ENCODE peak calls at places on chromosomes 3 and 15, in five cellular contexts. Q is WTC11, K is K562, T is GM12878, Y is HepG2. S is an unnamed sample.

GRCh38 chr15:51861557-51862350 is 32.3 kb downstream of the TMOD3 start:
- DNase-seq in Q (no peak), K (no peak), T (no peak), Y (no peak), S (no peak)

GRCh38 chr3:97871206-97871605 is 49.4 kb downstream of the CRYBG3 start:
- DNase-seq in Q (no peak), K (no peak), T (no peak), Y (no peak), S (no peak)

GRCh38 chr3:20076296-20076997 is 36.2 kb downstream of the KAT2B start:
- DNase-seq in Q (no peak), K (no peak), T (no peak), Y (no peak), S (no peak)

GRCh38 chr3:178583963-178584575 is 47.8 kb downstream of the KCNMB2 start:
- DNase-seq in Q (no peak), K (no peak), T (no peak), Y (no peak), S (no peak)

GRCh38 chr3:70980646-70981031 is 602.9 kb downstream of the FOXP1 start:
- DNase-seq in Q (no peak), K (no peak), T (no peak), Y (no peak), S (no peak)

GRCh38 chr3:57261929-57262328 is 30.6 kb downstream of the ASB14 start:
- DNase-seq in Q (no peak), K (no peak), T (no peak), Y (no peak), S (no peak)

GRCh38 chr3:170056710-170057454 is 19.1 kb downstream of the GPR160 start:
- DNase-seq in Q (no peak), K (no peak), T (peak; percentile 84), Y (no peak), S (no peak)

GRCh38 chr3:127459891-127460290 is 130.6 kb downstream of the TPRA1 start:
- DNase-seq in Q (no peak), K (no peak), T (no peak), Y (no peak), S (no peak)

GRCh38 chr3:133820129-133820528 is 14.5 kb downstream of the SRPRB start:
- DNase-seq in Q (no peak), K (no peak), T (no peak), Y (no peak), S (no peak)

GRCh38 chr3:119579366-119580147 is at the start of gene ADPRH:
- DNase-seq in Q (peak; percentile 78), K (peak; percentile 74), T (no peak), Y (no peak), S (peak; percentile 88)

GRCh38 chr3:165254812-165255211 is 58.6 kb upstream of the SLITRK3 start:
- DNase-seq in Q (no peak), K (no peak), T (no peak), Y (peak; percentile 16), S (no peak)

GRCh38 chr15:60006203-60006782 is 2.2 kb downstream of the FOXB1 start:
- DNase-seq in Q (peak; percentile 88), K (peak; percentile 56), T (no peak), Y (no peak), S (peak; percentile 85)

GRCh38 chr3:141680620-141681389 is 57.3 kb upstream of the RNF7 start:
- DNase-seq in Q (peak; percentile 29), K (no peak), T (no peak), Y (no peak), S (peak; percentile 13)

GRCh38 chr15:75043509-75044257 is 20.3 kb downstream of the PPCDC start:
- DNase-seq in Q (no peak), K (peak; percentile 91), T (peak; percentile 93), Y (peak; percentile 96), S (no peak)

GRCh38 chr3:71659758-71660666 is 65.2 kb downstream of the EIF4E3 start:
- DNase-seq in Q (no peak), K (no peak), T (no peak), Y (no peak), S (no peak)

GRCh38 chr15:90460142-90460824 is 69.4 kb upstream of the CRTC3 start:
- DNase-seq in Q (no peak), K (no peak), T (no peak), Y (peak; percentile 42), S (no peak)

GRCh38 chr15:100340721-100341661 is 784 bp downstream of the ADAMTS17 start:
- DNase-seq in Q (peak; percentile 41), K (no peak), T (no peak), Y (no peak), S (no peak)

GRCh38 chr15:74543583-74543982 is 2.6 kb downstream of the ARID3B start:
- DNase-seq in Q (no peak), K (no peak), T (no peak), Y (no peak), S (no peak)

GRCh38 chr15:71532994-71533393 is 277.4 kb upstream of the NR2E3 start:
- DNase-seq in Q (peak; percentile 32), K (peak; percentile 49), T (no peak), Y (peak; percentile 5), S (peak; percentile 27)

GRCh38 chr3:126956361-126956760 is 26.6 kb upstream of the PLXNA1 start:
- DNase-seq in Q (no peak), K (no peak), T (no peak), Y (no peak), S (no peak)

GRCh38 chr15:34837246-34838016 is 42.1 kb upstream of the ACTC1 start:
- DNase-seq in Q (no peak), K (peak; percentile 19), T (no peak), Y (no peak), S (no peak)

GRCh38 chr15:51224428-51224827 is 114.0 kb downstream of the CYP19A1 start:
- DNase-seq in Q (no peak), K (no peak), T (no peak), Y (no peak), S (no peak)

GRCh38 chr3:179991877-179992276 is 44.9 kb downstream of the PEX5L start:
- DNase-seq in Q (no peak), K (no peak), T (no peak), Y (no peak), S (no peak)

GRCh38 chr15:99109555-99110021 is 4.7 kb downstream of the SYNM start:
- DNase-seq in Q (no peak), K (no peak), T (peak; percentile 48), Y (no peak), S (no peak)
- TF ChIP-seq ATF2 in Q (no peak), K (no peak), T (no peak), Y (no peak), S (no peak)

DNA sequence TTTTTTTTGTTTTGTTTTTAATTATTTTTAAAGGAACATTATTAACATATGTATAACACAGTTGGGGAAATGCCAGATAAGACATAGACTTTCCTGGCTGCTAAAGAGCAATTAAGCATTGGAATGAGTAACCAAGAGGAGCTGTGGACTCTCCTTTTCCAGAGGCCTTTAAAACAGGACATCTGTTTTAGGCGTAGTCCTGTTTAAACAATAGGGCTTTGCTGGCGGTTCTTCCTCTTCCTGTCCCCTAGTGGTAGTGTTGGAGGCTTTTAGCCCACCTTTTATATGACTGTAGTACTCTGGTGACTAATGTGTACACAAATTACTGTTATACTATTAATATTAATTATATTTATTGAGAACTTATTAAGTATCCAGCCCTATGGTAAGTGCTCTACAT is 81.9 kb downstream of the PPARG start:
- DNase-seq in Q (no peak), K (no peak), T (no peak), Y (peak; percentile 37), S (no peak)
- TF ChIP-seq ATF2 in Q (no peak), K (no peak), T (no peak), Y (no peak), S (no peak)

DNA sequence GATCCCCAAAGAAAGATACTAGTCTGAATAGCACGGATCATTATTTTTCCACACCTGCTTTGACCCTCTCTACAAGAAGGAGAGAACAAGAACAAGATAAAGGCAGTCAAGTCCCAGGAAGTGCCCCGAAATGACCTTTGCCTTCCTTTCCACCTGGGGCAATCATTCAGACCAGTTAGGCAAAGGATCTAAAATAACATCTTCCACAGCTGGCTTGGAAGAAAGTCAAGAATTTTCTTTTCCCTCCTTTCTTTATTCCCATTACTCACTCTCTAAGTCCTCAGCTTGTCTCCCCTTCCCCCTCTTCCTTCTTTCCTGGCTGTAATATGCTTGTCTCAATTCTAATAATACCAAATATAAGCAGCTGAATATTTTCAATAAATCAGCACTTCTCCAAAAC is 62.6 kb downstream of the FMN1 start:
- DNase-seq in Q (no peak), K (no peak), T (no peak), Y (no peak), S (no peak)
- TF ChIP-seq ATF2 in Q (no peak), K (no peak), T (no peak), Y (no peak), S (no peak)

GRCh38 chr15:62708470-62708869 is 334.1 kb upstream of the TPM1 start:
- DNase-seq in Q (no peak), K (no peak), T (no peak), Y (no peak), S (no peak)
- TF ChIP-seq ATF2 in Q (no peak), K (no peak), T (no peak), Y (no peak), S (no peak)

GRCh38 chr15:30923429-30923828 is 19.7 kb downstream of the FAN1 start:
- DNase-seq in Q (no peak), K (no peak), T (no peak), Y (no peak), S (no peak)

GRCh38 chr15:30922469-30923311 is 19.0 kb downstream of the FAN1 start:
- DNase-seq in Q (peak; percentile 40), K (no peak), T (no peak), Y (peak; percentile 12), S (peak; percentile 58)

GRCh38 chr15:30925686-30926085 is 22.0 kb downstream of the FAN1 start:
- DNase-seq in Q (no peak), K (no peak), T (no peak), Y (no peak), S (no peak)

GRCh38 chr15:30926161-30926560 is 22.4 kb downstream of the FAN1 start:
- DNase-seq in Q (no peak), K (no peak), T (no peak), Y (no peak), S (no peak)

GRCh38 chr15:30924353-30924752 is 20.6 kb downstream of the FAN1 start:
- DNase-seq in Q (no peak), K (no peak), T (no peak), Y (no peak), S (no peak)
- TF ChIP-seq ATF2 in Q (no peak), K (no peak), T (no peak), Y (no peak), S (no peak)

S was measured in H1.